ENCODE peak calls at places on chromosomes 4 and X, in seven cellular contexts. One of them, this sample, is unnamed.

GRCh38 chrX:65871671-65872311 is 168.1 kb downstream of the VSIG4 start:
- DNase-seq in PC-3: peak
- DNase-seq in H9: peak
- DNase-seq in astrocyte of the spinal cord: no peak
- DNase-seq in GM13976: peak
- DNase-seq in astrocyte of the cerebellum: no peak
- DNase-seq in neural crest cell: no peak
- DNase-seq in this sample: no peak

GRCh38 chr4:157014621-157015591 is 43.3 kb upstream of the PDGFC start:
- DNase-seq in astrocyte of the cerebellum: peak
- DNase-seq in GM13976: no peak
- DNase-seq in neural crest cell: no peak
- DNase-seq in H9: peak
- DNase-seq in astrocyte of the spinal cord: peak
- DNase-seq in PC-3: peak
- DNase-seq in this sample: no peak

GRCh38 chr4:147910315-147910714 is 178.4 kb downstream of the ARHGAP10 start:
- DNase-seq in astrocyte of the cerebellum: no peak
- DNase-seq in H9: no peak
- DNase-seq in GM13976: no peak
- DNase-seq in neural crest cell: no peak
- DNase-seq in astrocyte of the spinal cord: no peak
- DNase-seq in PC-3: no peak
- DNase-seq in this sample: no peak

GRCh38 chrX:43971966-43972961 is 926 bp downstream of the NDP start:
- DNase-seq in GM13976: no peak
- DNase-seq in neural crest cell: no peak
- DNase-seq in PC-3: peak
- DNase-seq in astrocyte of the spinal cord: peak
- DNase-seq in astrocyte of the cerebellum: no peak
- DNase-seq in H9: no peak
- DNase-seq in this sample: no peak

GRCh38 chr4:8291036-8291682 is 21.6 kb downstream of the HTRA3 start:
- DNase-seq in GM13976: no peak
- DNase-seq in H9: no peak
- DNase-seq in astrocyte of the spinal cord: no peak
- DNase-seq in PC-3: no peak
- DNase-seq in neural crest cell: no peak
- DNase-seq in astrocyte of the cerebellum: no peak
- DNase-seq in this sample: peak

GRCh38 chr4:93751410-93751809 is 77.1 kb upstream of the ATOH1 start:
- DNase-seq in PC-3: no peak
- DNase-seq in H9: no peak
- DNase-seq in GM13976: no peak
- DNase-seq in neural crest cell: no peak
- DNase-seq in astrocyte of the spinal cord: no peak
- DNase-seq in astrocyte of the cerebellum: no peak
- DNase-seq in this sample: no peak

GRCh38 chr4:97453186-97453585 is 690.1 kb downstream of the STPG2 start:
- DNase-seq in astrocyte of the spinal cord: no peak
- DNase-seq in PC-3: no peak
- DNase-seq in GM13976: no peak
- DNase-seq in astrocyte of the cerebellum: no peak
- DNase-seq in neural crest cell: no peak
- DNase-seq in H9: no peak
- DNase-seq in this sample: no peak

GRCh38 chr4:157225096-157225495 is 4.6 kb downstream of the GRIA2 start:
- DNase-seq in H9: no peak
- DNase-seq in PC-3: no peak
- DNase-seq in astrocyte of the spinal cord: no peak
- DNase-seq in astrocyte of the cerebellum: no peak
- DNase-seq in neural crest cell: no peak
- DNase-seq in GM13976: no peak
- DNase-seq in this sample: no peak

GRCh38 chr4:114785570-114785969 is 187.0 kb downstream of the UGT8 start:
- DNase-seq in GM13976: no peak
- DNase-seq in astrocyte of the cerebellum: no peak
- DNase-seq in astrocyte of the spinal cord: no peak
- DNase-seq in PC-3: no peak
- DNase-seq in neural crest cell: no peak
- DNase-seq in H9: no peak
- DNase-seq in this sample: no peak

GRCh38 chr4:110091426-110091825 is 107.0 kb downstream of the ELOVL6 start:
- DNase-seq in neural crest cell: no peak
- DNase-seq in astrocyte of the spinal cord: peak
- DNase-seq in GM13976: no peak
- DNase-seq in H9: no peak
- DNase-seq in PC-3: peak
- DNase-seq in astrocyte of the cerebellum: peak
- DNase-seq in this sample: no peak

GRCh38 chr4:179989975-179990374 is 2253.2 kb upstream of the TENM3 start:
- DNase-seq in astrocyte of the spinal cord: no peak
- DNase-seq in PC-3: no peak
- DNase-seq in neural crest cell: no peak
- DNase-seq in H9: no peak
- DNase-seq in astrocyte of the cerebellum: no peak
- DNase-seq in GM13976: peak
- DNase-seq in this sample: no peak

DNA sequence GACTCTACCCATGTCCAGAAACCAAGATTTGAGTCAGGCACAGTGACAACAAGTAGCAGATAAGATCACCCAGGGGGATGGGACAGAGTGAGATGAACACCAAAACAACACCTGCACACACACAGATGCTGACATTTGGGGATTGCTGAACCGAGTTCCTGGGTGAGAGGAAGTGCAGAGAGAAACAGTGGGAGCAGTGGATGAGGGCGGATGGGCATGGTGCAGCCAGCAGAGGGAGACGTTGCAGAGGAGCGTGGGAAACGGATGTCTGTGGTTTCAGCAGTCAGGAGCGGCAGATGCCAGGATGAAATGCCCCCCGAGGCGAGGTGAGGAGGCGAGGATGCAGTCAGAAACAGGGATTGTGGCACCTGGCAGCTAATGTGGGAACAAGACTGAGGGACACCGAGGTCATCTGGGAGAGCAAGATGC is 78.6 kb upstream of the STS start:
- DNase-seq in H9: peak
- DNase-seq in astrocyte of the spinal cord: no peak
- DNase-seq in PC-3: no peak
- DNase-seq in astrocyte of the cerebellum: no peak
- DNase-seq in GM13976: no peak
- DNase-seq in neural crest cell: no peak
- DNase-seq in this sample: peak
- TF ChIP-seq CTCF in H9: peak
- TF ChIP-seq CTCF in astrocyte of the spinal cord: peak
- TF ChIP-seq CTCF in PC-3: peak
- TF ChIP-seq CTCF in astrocyte of the cerebellum: peak
- TF ChIP-seq CTCF in GM13976: peak
- TF ChIP-seq CTCF in neural crest cell: peak
- TF ChIP-seq CTCF in this sample: no peak

GRCh38 chrX:114619874-114620273 is 36.0 kb downstream of the HTR2C start:
- DNase-seq in H9: no peak
- DNase-seq in neural crest cell: peak
- DNase-seq in astrocyte of the cerebellum: no peak
- DNase-seq in GM13976: peak
- DNase-seq in PC-3: peak
- DNase-seq in astrocyte of the spinal cord: no peak
- DNase-seq in this sample: no peak
- TF ChIP-seq CTCF in H9: peak
- TF ChIP-seq CTCF in neural crest cell: peak
- TF ChIP-seq CTCF in astrocyte of the cerebellum: peak
- TF ChIP-seq CTCF in GM13976: peak
- TF ChIP-seq CTCF in PC-3: peak
- TF ChIP-seq CTCF in astrocyte of the spinal cord: peak
- TF ChIP-seq CTCF in this sample: peak

DNA sequence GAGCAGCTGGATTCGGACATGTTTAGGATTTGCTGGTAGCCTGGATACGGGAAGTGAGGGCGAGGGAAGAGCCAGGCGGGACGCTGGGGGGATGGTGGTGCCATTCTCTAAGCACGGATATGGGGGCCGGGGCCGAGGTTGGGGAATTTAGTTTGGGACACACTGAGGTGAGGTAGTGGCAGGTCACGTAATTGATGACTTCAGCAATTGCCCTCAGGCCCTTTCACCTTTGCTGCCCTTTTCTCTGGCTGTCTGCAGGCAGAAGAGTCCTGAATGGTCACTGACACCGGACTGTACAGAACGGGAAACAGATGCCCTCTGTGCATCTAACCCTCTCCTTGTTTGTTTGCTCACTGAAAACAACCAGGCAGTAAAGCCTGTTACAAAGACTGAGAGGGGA is 16.9 kb upstream of the HMGB3 start:
- DNase-seq in H9: no peak
- DNase-seq in GM13976: no peak
- DNase-seq in PC-3: no peak
- DNase-seq in astrocyte of the spinal cord: no peak
- DNase-seq in astrocyte of the cerebellum: no peak
- DNase-seq in neural crest cell: peak
- DNase-seq in this sample: no peak
- TF ChIP-seq CTCF in H9: no peak
- TF ChIP-seq CTCF in GM13976: no peak
- TF ChIP-seq CTCF in PC-3: no peak
- TF ChIP-seq CTCF in astrocyte of the spinal cord: no peak
- TF ChIP-seq CTCF in astrocyte of the cerebellum: no peak
- TF ChIP-seq CTCF in neural crest cell: no peak
- TF ChIP-seq CTCF in this sample: no peak

DNA sequence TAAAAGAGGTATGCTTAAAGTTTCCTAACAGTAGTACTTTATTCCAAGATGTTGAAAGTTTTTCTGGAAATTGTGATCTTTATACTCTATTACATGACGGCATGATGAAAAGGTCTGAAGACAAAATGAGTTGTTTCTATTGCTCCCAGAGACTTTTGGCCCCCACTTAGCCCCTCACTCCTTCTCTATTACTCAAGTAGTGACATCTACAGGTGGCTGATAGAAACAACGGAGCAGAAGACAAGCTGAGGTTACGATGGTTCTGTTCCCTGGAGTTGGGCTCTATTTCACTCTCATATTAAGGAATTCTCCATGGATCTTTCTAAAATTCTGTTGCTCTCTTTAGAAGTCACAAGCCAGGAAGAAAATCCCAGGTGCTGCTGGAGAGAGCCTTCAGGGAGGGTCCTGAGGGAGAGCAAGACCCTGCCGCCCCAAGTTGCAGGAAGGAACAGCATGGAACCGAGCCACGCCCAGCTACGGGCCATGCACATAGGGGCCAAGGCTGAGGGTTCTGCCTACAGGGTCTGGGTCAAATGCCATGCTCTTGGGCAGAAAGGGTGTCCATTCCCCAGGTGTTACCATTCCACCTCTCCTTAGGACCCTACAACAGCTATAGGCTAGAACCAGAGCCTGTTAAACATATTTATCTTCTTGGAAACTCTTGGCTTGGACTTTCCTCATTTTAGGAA is 22.7 kb downstream of the RPL9 start:
- DNase-seq in H9: no peak
- DNase-seq in GM13976: no peak
- DNase-seq in PC-3: no peak
- DNase-seq in astrocyte of the spinal cord: no peak
- DNase-seq in astrocyte of the cerebellum: no peak
- DNase-seq in neural crest cell: no peak
- DNase-seq in this sample: no peak
- TF ChIP-seq CTCF in H9: peak
- TF ChIP-seq CTCF in GM13976: no peak
- TF ChIP-seq CTCF in PC-3: peak
- TF ChIP-seq CTCF in astrocyte of the spinal cord: peak
- TF ChIP-seq CTCF in astrocyte of the cerebellum: peak
- TF ChIP-seq CTCF in neural crest cell: no peak
- TF ChIP-seq CTCF in this sample: no peak

DNA sequence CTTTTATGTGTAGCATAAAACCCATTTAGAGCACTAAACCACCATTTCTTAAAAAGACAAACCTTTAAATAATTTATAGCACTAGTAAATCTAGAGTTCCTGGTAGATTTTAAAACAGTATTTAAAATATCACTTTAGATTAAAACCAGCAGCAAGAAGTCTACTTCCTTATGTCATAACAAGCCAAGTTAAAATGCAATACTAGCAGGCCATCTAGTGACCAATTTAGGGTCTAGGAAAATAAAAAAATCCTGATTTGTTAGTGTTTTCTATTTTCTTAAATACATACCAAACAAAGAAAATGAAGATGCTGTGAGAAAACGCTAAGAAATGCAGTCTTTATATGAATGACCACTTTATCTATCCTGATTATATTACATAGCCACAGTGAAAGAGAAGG is 53.9 kb downstream of the PAPSS1 start:
- DNase-seq in GM13976: no peak
- DNase-seq in PC-3: peak
- DNase-seq in neural crest cell: no peak
- DNase-seq in H9: no peak
- DNase-seq in astrocyte of the cerebellum: peak
- DNase-seq in astrocyte of the spinal cord: peak
- DNase-seq in this sample: no peak
- TF ChIP-seq CTCF in GM13976: no peak
- TF ChIP-seq CTCF in PC-3: peak
- TF ChIP-seq CTCF in neural crest cell: peak
- TF ChIP-seq CTCF in H9: peak
- TF ChIP-seq CTCF in astrocyte of the cerebellum: peak
- TF ChIP-seq CTCF in astrocyte of the spinal cord: peak
- TF ChIP-seq CTCF in this sample: no peak

This sample was measured in glutamatergic neuron.